ENCODE peak calls at places on chromosomes 2 and 18, in five cellular contexts. W is astrocyte; P is activated CD8-positive, alpha-beta T cell treated with anti-CD3 and anti-CD28 coated beads for 36 hours; E is psoas muscle; C is colonic mucosa. I is an unnamed sample.

GRCh38 chr2:138507267-138507666 is 5.7 kb downstream of the SPOPL start:
- DNase-seq in W (no peak), P (no peak), E (no peak), C (no peak), I (no peak)

GRCh38 chr18:31325051-31325450 is 7.1 kb downstream of the DSG1 start:
- DNase-seq in W (peak), P (no peak), E (no peak), C (no peak), I (no peak)

GRCh38 chr18:58562999-58563667 is 65.8 kb downstream of the ALPK2 start:
- DNase-seq in W (no peak), P (no peak), E (no peak), C (no peak), I (no peak)

GRCh38 chr18:31098878-31099277 is 3.3 kb downstream of the DSC2 start:
- DNase-seq in W (no peak), P (no peak), E (no peak), C (no peak), I (no peak)

GRCh38 chr2:241036397-241036963 is 38.1 kb downstream of the SNED1 start:
- DNase-seq in W (no peak), P (peak), E (no peak), C (peak), I (no peak)

GRCh38 chr2:202096736-202097135 is 23.7 kb downstream of the KIAA2012 start:
- DNase-seq in W (no peak), P (no peak), E (no peak), C (no peak), I (peak)

GRCh38 chr18:54392621-54393023 is 34.9 kb downstream of the C18orf54 start:
- DNase-seq in W (peak), P (no peak), E (no peak), C (no peak), I (peak)

GRCh38 chr2:54500404-54501147 is 44.4 kb downstream of the SPTBN1 start:
- DNase-seq in W (no peak), P (no peak), E (peak), C (no peak), I (no peak)

GRCh38 chr2:165003443-165004130 is 48.3 kb upstream of the SLC38A11 start:
- DNase-seq in W (no peak), P (no peak), E (no peak), C (no peak), I (no peak)

GRCh38 chr18:56650056-56650455 is 1.1 kb upstream of the WDR7 start:
- DNase-seq in W (no peak), P (no peak), E (no peak), C (no peak), I (no peak)

GRCh38 chr2:191571163-191571769 is 106.7 kb upstream of the NABP1 start:
- DNase-seq in W (peak), P (peak), E (no peak), C (no peak), I (peak)
- TF ChIP-seq CTCF in W (peak), P (peak), E (peak), C (peak), I (peak)

GRCh38 chr2:39845460-39846146 is 66.5 kb upstream of the THUMPD2 start:
- DNase-seq in W (peak), P (no peak), E (no peak), C (no peak), I (no peak)
- TF ChIP-seq CTCF in W (no peak), P (no peak), E (no peak), C (no peak), I (no peak)

GRCh38 chr18:21110667-21111350 is 804 bp downstream of the ROCK1 start:
- DNase-seq in W (peak), P (peak), E (peak), C (peak), I (no peak)
- TF ChIP-seq CTCF in W (no peak), P (no peak), E (no peak), C (no peak), I (no peak)

GRCh38 chr18:9103488-9103887 is 989 bp downstream of the NDUFV2 start:
- DNase-seq in W (no peak), P (no peak), E (no peak), C (no peak), I (peak)
- TF ChIP-seq CTCF in W (no peak), P (no peak), E (peak), C (no peak), I (no peak)

GRCh38 chr2:69122271-69122670 is 109.3 kb downstream of the ANTXR1 start:
- DNase-seq in W (peak), P (no peak), E (no peak), C (no peak), I (peak)

GRCh38 chr2:69116438-69116837 is 103.5 kb downstream of the ANTXR1 start:
- DNase-seq in W (no peak), P (no peak), E (no peak), C (no peak), I (no peak)

GRCh38 chr2:69119541-69119940 is 106.6 kb downstream of the ANTXR1 start:
- DNase-seq in W (no peak), P (no peak), E (no peak), C (no peak), I (no peak)

GRCh38 chr2:69118609-69119008 is 105.6 kb downstream of the ANTXR1 start:
- DNase-seq in W (peak), P (no peak), E (no peak), C (no peak), I (no peak)

DNA sequence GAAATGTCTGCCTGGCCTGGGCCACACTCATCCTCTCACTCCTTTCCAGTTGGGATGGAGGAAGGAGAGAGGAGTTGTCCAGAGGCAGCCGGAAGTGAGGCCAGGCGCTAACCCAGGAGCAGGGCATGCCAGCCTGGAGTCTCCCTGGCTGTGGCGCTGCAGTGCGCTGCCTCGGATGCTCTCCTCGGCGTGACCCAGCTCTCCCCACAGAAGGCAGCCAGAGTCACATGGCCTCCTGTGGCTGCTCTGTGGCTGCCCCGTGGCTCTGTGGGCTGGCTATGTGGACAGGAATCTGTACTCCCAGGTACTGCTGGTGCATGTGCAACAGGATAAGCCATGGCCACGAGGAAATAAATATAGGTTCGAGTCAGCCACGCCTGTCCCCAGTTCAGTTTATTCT is 106.1 kb downstream of the ANTXR1 start:
- DNase-seq in W (no peak), P (no peak), E (no peak), C (no peak), I (no peak)
- TF ChIP-seq CTCF in W (no peak), P (no peak), E (no peak), C (no peak), I (no peak)